ENCODE peak calls at places on chromosome 1, in six cellular contexts. T is left ventricle myocardium inferior, J is T-helper 9 cell, V is astrocyte of the spinal cord, Y is mesothelial cell of epicardium, L is AG08395. S is an unnamed sample.

GRCh38 chr1:173475564-173476196 is 1.5 kb upstream of the PRDX6 start:
- DNase-seq in J (no peak), T (no peak), L (peak; percentile 50), Y (no peak), V (peak; percentile 75), S (no peak)

GRCh38 chr1:24793762-24794161 is 48.5 kb downstream of the CLIC4 start:
- DNase-seq in V (peak; percentile 77), Y (no peak), J (no peak), T (no peak), L (peak; percentile 73), S (no peak)

GRCh38 chr1:145961109-145961424 is 3.2 kb upstream of the LIX1L start:
- DNase-seq in L (no peak), V (no peak), J (no peak), T (no peak), Y (no peak), S (no peak)

GRCh38 chr1:89844236-89844807 is 23.5 kb downstream of the LRRC8D start:
- DNase-seq in T (no peak), J (peak; percentile 16), Y (no peak), V (no peak), L (peak; percentile 17), S (peak; percentile 2)

GRCh38 chr1:197725044-197725443 is 50.2 kb downstream of the DENND1B start:
- DNase-seq in Y (no peak), J (no peak), T (no peak), L (no peak), V (peak; percentile 44), S (no peak)

GRCh38 chr1:13642306-13643004 is 57.5 kb upstream of the PRDM2 start:
- DNase-seq in Y (no peak), T (no peak), J (no peak), V (no peak), L (no peak), S (no peak)

GRCh38 chr1:157967205-157967604 is 26.2 kb upstream of the KIRREL1 start:
- DNase-seq in J (no peak), Y (no peak), L (no peak), T (no peak), V (no peak), S (no peak)

GRCh38 chr1:198367296-198367695 is 173.2 kb downstream of the ATP6V1G3 start:
- DNase-seq in L (no peak), V (no peak), Y (no peak), J (no peak), T (no peak), S (no peak)

GRCh38 chr1:179016694-179017382 is 8.9 kb upstream of the FAM20B start:
- DNase-seq in L (peak; percentile 94), Y (peak; percentile 45), J (no peak), T (peak; percentile 86), V (peak; percentile 94), S (no peak)

GRCh38 chr1:203628997-203629508 is 2.4 kb downstream of the ATP2B4 start:
- DNase-seq in L (no peak), T (no peak), Y (peak; percentile 45), J (no peak), V (no peak), S (no peak)

GRCh38 chr1:169049258-169049936 is 57.1 kb upstream of the ATP1B1 start:
- DNase-seq in Y (no peak), V (no peak), T (no peak), L (no peak), J (no peak), S (no peak)